ENCODE peak calls at places on chromosomes 1 and 21, in seven cellular contexts. L, G, Y, D, H, O and B are unnamed samples.
A peak's percentile ranks its signal among the peaks of the same experiment; 100 is the strongest.

GRCh38 chr1:110494036-110494435 is 24.9 kb downstream of the KCNA10 start:
- DNase-seq in L (no peak), G (no peak), Y (no peak), D (no peak), H (no peak), O (no peak), B (no peak)

GRCh38 chr1:226634611-226635246 is 86.2 kb downstream of the STUM start:
- DNase-seq in L (no peak), G (peak; percentile 60), Y (peak; percentile 44), D (no peak), H (no peak), O (peak; percentile 55), B (no peak)

GRCh38 chr1:90721210-90722194 is 4.4 kb upstream of the BARHL2 start:
- DNase-seq in L (no peak), G (peak; percentile 77), Y (no peak), D (peak; percentile 56), H (peak; percentile 75), O (no peak), B (no peak)

GRCh38 chr1:199301472-199301871 is 662.6 kb downstream of the PTPRC start:
- DNase-seq in L (no peak), G (no peak), Y (no peak), D (no peak), H (no peak), O (no peak), B (no peak)

GRCh38 chr1:38026592-38027200 is 14.2 kb downstream of the UTP11 start:
- DNase-seq in L (peak; percentile 69), G (no peak), Y (no peak), D (peak; percentile 74), H (peak; percentile 63), O (no peak), B (no peak)

GRCh38 chr1:86435327-86435726 is 11.4 kb downstream of the CLCA2 start:
- DNase-seq in L (no peak), G (no peak), Y (no peak), D (no peak), H (no peak), O (no peak), B (no peak)

GRCh38 chr1:207962716-207963428 is 51.9 kb upstream of the CD34 start:
- DNase-seq in L (peak; percentile 34), G (peak; percentile 80), Y (peak; percentile 61), D (peak; percentile 60), H (peak; percentile 71), O (peak; percentile 78), B (peak; percentile 90)

GRCh38 chr1:233364695-233365539 is 37.4 kb downstream of the MAP3K21 start:
- DNase-seq in L (no peak), G (no peak), Y (no peak), D (no peak), H (peak; percentile 21), O (no peak), B (no peak)

GRCh38 chr1:24767351-24767750 is 22.1 kb downstream of the CLIC4 start:
- DNase-seq in L (no peak), G (no peak), Y (peak; percentile 69), D (no peak), H (no peak), O (no peak), B (peak; percentile 24)

GRCh38 chr1:230536641-230537155 is 105.6 kb upstream of the COG2 start:
- DNase-seq in L (no peak), G (no peak), Y (no peak), D (no peak), H (no peak), O (no peak), B (peak; percentile 47)

GRCh38 chr1:234579967-234580366 is 30.0 kb downstream of the IRF2BP2 start:
- DNase-seq in L (no peak), G (no peak), Y (no peak), D (no peak), H (peak; percentile 14), O (no peak), B (no peak)

GRCh38 chr1:59008599-59009347 is 224.9 kb upstream of the JUN start:
- DNase-seq in L (no peak), G (no peak), Y (no peak), D (no peak), H (no peak), O (no peak), B (no peak)

GRCh38 chr21:30223596-30223995 is 7.7 kb upstream of the CLDN8 start:
- DNase-seq in L (peak; percentile 10), G (no peak), Y (no peak), D (peak; percentile 13), H (no peak), O (no peak), B (no peak)

GRCh38 chr21:30232011-30232410 is 16.1 kb upstream of the CLDN8 start:
- DNase-seq in L (no peak), G (no peak), Y (no peak), D (no peak), H (no peak), O (no peak), B (no peak)

GRCh38 chr21:30227633-30228404 is 11.9 kb upstream of the CLDN8 start:
- DNase-seq in L (peak; percentile 93), G (no peak), Y (no peak), D (peak; percentile 13), H (no peak), O (no peak), B (no peak)

GRCh38 chr21:30227128-30227527 is 11.2 kb upstream of the CLDN8 start:
- DNase-seq in L (peak; percentile 15), G (no peak), Y (no peak), D (no peak), H (no peak), O (no peak), B (no peak)
- TF ChIP-seq POLR2A in L (no peak), G (no peak), Y (no peak), D (no peak), H (no peak), O (no peak), B (no peak)

DNA sequence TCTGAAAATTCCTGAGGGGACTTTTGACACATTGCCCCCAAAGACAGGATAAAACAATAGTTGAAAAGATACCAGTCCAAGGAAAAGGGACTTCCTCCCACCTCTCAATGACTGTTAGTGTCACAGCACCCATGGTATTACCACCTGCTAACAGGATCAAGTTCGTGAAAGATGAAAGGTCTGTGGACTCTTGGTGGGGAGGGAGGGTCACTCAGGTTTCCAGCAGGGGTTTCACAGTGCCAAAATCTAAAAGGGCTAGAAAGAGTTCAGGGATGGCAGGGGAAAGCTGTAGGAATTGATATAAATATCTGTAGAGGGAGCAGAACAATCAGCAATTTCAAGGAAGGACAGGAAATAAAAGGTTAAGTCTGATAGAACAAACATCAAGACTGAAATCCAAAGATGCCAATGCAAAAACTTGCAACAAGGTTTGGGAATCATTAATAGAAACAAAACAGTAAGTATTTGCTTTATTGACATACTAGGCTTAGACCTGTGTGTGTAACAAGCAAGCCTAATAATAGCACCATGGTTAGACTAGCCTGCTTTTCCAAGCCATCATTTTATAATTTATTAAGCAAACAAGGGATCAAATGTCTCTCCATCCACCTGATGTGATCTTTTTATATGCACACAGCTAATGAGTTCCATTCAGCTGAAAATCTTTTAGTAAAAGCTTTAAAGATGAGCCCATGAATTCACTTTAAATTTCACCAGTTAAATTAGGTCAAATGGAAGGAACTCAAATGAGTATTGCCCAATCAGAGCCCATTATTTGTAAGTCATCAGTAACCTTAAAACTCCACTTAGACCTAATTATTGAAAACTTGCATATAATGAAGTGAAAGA is 3.7 kb downstream of the MCL1 start:
- DNase-seq in L (no peak), G (no peak), Y (no peak), D (no peak), H (no peak), O (no peak), B (no peak)
- TF ChIP-seq POLR2A in L (peak; percentile 31), G (no peak), Y (peak; percentile 56), D (no peak), H (no peak), O (peak; percentile 12), B (no peak)

DNA sequence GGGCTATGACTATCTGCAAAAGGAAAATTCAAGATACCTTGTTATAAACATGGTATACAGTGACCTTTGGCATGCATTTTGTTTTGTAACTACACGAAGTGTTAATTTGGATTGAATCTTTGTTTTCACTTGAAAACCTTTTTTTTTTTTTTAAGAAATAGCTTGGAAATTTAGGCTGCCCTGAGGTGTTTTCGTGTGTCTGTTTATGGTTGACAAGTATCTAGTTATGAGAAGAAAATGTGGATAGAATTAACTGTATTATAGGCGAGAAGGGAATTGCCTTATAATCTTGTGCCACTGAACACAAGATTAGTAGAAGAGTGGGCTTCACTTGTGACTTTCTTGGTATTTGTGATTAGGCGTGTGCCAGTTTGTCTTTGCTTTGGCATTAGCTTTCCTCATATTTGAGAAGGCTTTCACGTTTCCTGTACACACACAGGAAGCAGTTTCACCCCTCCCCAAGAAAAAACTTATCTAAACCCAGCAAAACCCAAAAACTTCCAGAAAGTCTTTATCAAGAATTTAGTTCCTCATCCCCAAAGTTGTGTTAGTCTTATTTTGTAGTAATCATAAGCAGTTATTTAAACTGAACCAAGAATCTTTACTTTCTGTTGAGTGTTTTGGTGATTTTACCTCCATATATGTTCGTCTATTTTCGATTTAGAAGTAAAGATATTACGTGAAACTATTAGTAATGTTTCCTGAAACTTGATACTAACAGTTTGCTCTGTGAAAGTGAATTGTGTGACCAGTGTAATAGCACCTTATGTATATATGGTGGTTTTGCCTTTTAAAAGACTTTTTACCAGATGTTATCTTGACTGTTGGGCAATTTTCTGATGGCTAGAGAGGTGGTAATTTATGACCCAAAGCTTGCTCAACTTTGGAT is 3.8 kb downstream of the DYRK1A start:
- DNase-seq in L (no peak), G (no peak), Y (no peak), D (no peak), H (peak; percentile 89), O (no peak), B (no peak)
- TF ChIP-seq POLR2A in L (peak; percentile 22), G (no peak), Y (no peak), D (no peak), H (peak; percentile 21), O (no peak), B (no peak)

GRCh38 chr1:68496680-68497357 is at the start of gene DEPDC1:
- DNase-seq in L (peak; percentile 94), G (peak; percentile 97), Y (peak; percentile 97), D (peak; percentile 97), H (peak; percentile 95), O (peak; percentile 99), B (peak; percentile 97)
- TF ChIP-seq POLR2A in L (peak; percentile 43), G (no peak), Y (no peak), D (no peak), H (peak; percentile 10), O (peak; percentile 7), B (no peak)

GRCh38 chr1:3119061-3119460 is 50.1 kb downstream of the PRDM16 start:
- DNase-seq in L (no peak), G (no peak), Y (no peak), D (no peak), H (no peak), O (peak; percentile 75), B (no peak)
- TF ChIP-seq POLR2A in L (no peak), G (no peak), Y (no peak), D (no peak), H (no peak), O (no peak), B (no peak)

DNA sequence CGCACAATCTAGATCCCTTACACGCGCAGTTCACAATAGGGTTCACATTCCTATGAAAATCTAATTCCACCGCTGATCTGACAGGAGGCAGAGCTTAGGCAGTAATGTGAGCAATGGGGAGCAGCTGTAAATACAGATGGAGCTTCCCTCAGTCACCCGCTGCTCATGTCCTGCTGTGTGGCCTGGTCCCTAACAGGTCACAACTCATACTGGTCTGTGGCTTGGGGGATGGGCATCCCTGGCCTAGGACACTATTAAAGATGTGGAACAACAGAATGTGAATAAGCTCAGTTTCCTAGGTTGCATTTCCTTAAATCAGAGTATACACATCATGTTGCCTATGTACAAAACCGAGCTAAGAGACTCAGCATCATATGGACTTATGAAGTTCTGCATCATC is 16.2 kb downstream of the IFI44 start:
- DNase-seq in L (no peak), G (no peak), Y (no peak), D (no peak), H (no peak), O (no peak), B (no peak)
- TF ChIP-seq POLR2A in L (no peak), G (no peak), Y (no peak), D (no peak), H (no peak), O (no peak), B (no peak)